ENCODE peak calls at places on chromosomes 3 and 15, in ten cellular contexts. D is heart left ventricle, U is IMR-90, V is A549, B is body of pancreas, R is stomach, Q is K562, C is breast epithelium, K is suprapubic skin, M is spleen. E is an unnamed sample. For H3K4me1, the result is how much of the 10 kb centered on the place peaks cover.

GRCh38 chr15:29651476-29652072 is 170.7 kb downstream of the TJP1 start:
- DNase-seq in M (no peak), U (no peak), Q (no peak), D (no peak), C (no peak), V (no peak), R (no peak), B (no peak), K (no peak), E (no peak)

GRCh38 chr3:119145500-119146167 is at the start of gene TEX55:
- DNase-seq in D (peak), V (peak), B (no peak), R (no peak), K (peak), U (peak), Q (peak), M (no peak), C (no peak), E (no peak)

GRCh38 chr3:11226042-11226370 is 46.2 kb upstream of the ATG7 start:
- DNase-seq in Q (no peak), U (no peak), V (no peak), R (peak), D (no peak), K (no peak), C (no peak), M (no peak), B (no peak), E (no peak)

GRCh38 chr3:132749786-132750185 is 27.6 kb upstream of the NPHP3 start:
- DNase-seq in V (no peak), U (peak), B (no peak), K (no peak), M (no peak), R (no peak), C (no peak), Q (no peak), D (no peak), E (no peak)

GRCh38 chr3:169297214-169297613 is 366.3 kb downstream of the MECOM start:
- DNase-seq in M (no peak), B (no peak), D (no peak), U (no peak), Q (no peak), C (no peak), V (no peak), K (no peak), R (no peak), E (no peak)

GRCh38 chr3:140599009-140599408 is 78.9 kb upstream of the TRIM42 start:
- DNase-seq in Q (no peak), M (no peak), R (no peak), V (no peak), C (no peak), D (no peak), U (no peak), K (no peak), B (no peak), E (no peak)

GRCh38 chr15:100784493-100785180 is 95.0 kb upstream of the ALDH1A3 start:
- DNase-seq in M (no peak), V (no peak), B (no peak), D (peak), U (no peak), Q (no peak), R (peak), C (peak), K (peak), E (no peak)

GRCh38 chr3:138509586-138509985 is 75.2 kb downstream of the ESYT3 start:
- DNase-seq in M (no peak), K (no peak), B (no peak), U (peak), D (no peak), R (no peak), Q (no peak), C (no peak), V (no peak), E (no peak)

GRCh38 chr3:113783463-113783862 is 36.6 kb downstream of the ATP6V1A start:
- DNase-seq in U (peak), M (no peak), C (no peak), B (no peak), R (no peak), D (no peak), Q (peak), K (no peak), V (peak), E (no peak)

GRCh38 chr3:44128057-44128775 is 113.5 kb upstream of the TOPAZ1 start:
- DNase-seq in D (no peak), R (no peak), U (no peak), K (no peak), C (peak), V (no peak), B (no peak), M (no peak), Q (no peak), E (no peak)

GRCh38 chr15:49247556-49248102 is 77.6 kb downstream of the GALK2 start:
- DNase-seq in B (no peak), U (peak), D (no peak), R (no peak), Q (no peak), V (no peak), C (no peak), M (no peak), K (no peak), E (no peak)

GRCh38 chr3:49343163-49343562 is 3.3 kb upstream of the USP4 start:
- DNase-seq in B (no peak), M (no peak), V (no peak), C (no peak), D (no peak), U (no peak), R (no peak), Q (no peak), K (no peak), E (no peak)

GRCh38 chr3:175457301-175457700 is 598.2 kb downstream of the NAALADL2 start:
- DNase-seq in D (no peak), M (no peak), Q (no peak), R (no peak), B (no peak), U (no peak), K (no peak), C (no peak), V (no peak), E (no peak)

GRCh38 chr3:48398701-48399386 is 26.8 kb downstream of the FBXW12 start:
- DNase-seq in V (no peak), C (no peak), K (no peak), D (no peak), B (peak), Q (peak), U (no peak), R (no peak), M (peak), E (no peak)

GRCh38 chr3:151630938-151631417 is 102.7 kb upstream of the AADACL2 start:
- DNase-seq in M (no peak), Q (peak), D (no peak), B (no peak), C (no peak), V (no peak), R (no peak), K (no peak), U (peak), E (no peak)

GRCh38 chr3:133805702-133806475 is at the start of gene SRPRB:
- DNase-seq in V (peak), C (peak), B (peak), Q (peak), K (peak), R (peak), D (peak), U (peak), M (peak), E (peak)

GRCh38 chr15:51267714-51268105 is 70.7 kb downstream of the CYP19A1 start:
- DNase-seq in V (no peak), C (no peak), D (no peak), Q (no peak), R (no peak), M (no peak), B (peak), K (no peak), U (no peak), E (no peak)

GRCh38 chr15:51536965-51537574 is 85.5 kb downstream of the DMXL2 start:
- DNase-seq in B (no peak), Q (peak), M (no peak), R (no peak), D (no peak), U (peak), V (peak), K (no peak), C (no peak), E (no peak)

GRCh38 chr3:184223946-184224345 is 5.4 kb upstream of the VWA5B2 start:
- DNase-seq in U (no peak), K (no peak), B (no peak), C (no peak), M (no peak), V (no peak), D (no peak), R (no peak), Q (no peak), E (no peak)

GRCh38 chr3:129992781-129993180 is 18.3 kb downstream of the TRH start:
- DNase-seq in U (no peak), Q (peak), K (no peak), M (no peak), C (no peak), R (no peak), B (no peak), D (no peak), V (peak), E (no peak)

GRCh38 chr3:27426926-27427325 is 57.3 kb downstream of the SLC4A7 start:
- DNase-seq in D (no peak), Q (no peak), U (no peak), R (no peak), K (no peak), C (no peak), B (no peak), V (no peak), M (no peak), E (no peak)

GRCh38 chr15:100531823-100532222 is 3.1 kb upstream of the CERS3 start:
- DNase-seq in D (no peak), U (no peak), R (no peak), V (no peak), B (no peak), C (no peak), Q (no peak), K (no peak), M (no peak), E (no peak)

GRCh38 chr3:181860243-181860642 is 148.5 kb downstream of the SOX2 start:
- DNase-seq in Q (no peak), U (no peak), R (no peak), B (no peak), V (no peak), C (no peak), K (no peak), M (no peak), D (no peak), E (no peak)

GRCh38 chr15:87609474-87609873 is 647.1 kb downstream of the NTRK3 start:
- DNase-seq in D (peak), B (no peak), M (no peak), K (no peak), Q (peak), U (peak), V (peak), C (no peak), R (no peak), E (no peak)

GRCh38 chr3:12197475-12197874 is 38.8 kb upstream of the TIMP4 start:
- DNase-seq in C (no peak), U (no peak), V (no peak), D (no peak), M (no peak), R (no peak), K (no peak), Q (no peak), B (no peak), E (no peak)

GRCh38 chr3:169232863-169233262 is 430.6 kb downstream of the MECOM start:
- DNase-seq in Q (peak), R (no peak), M (no peak), B (no peak), V (no peak), K (no peak), U (peak), C (no peak), D (no peak), E (no peak)

GRCh38 chr3:177992993-177993969 is 543.0 kb upstream of the KCNMB2 start:
- DNase-seq in R (no peak), B (no peak), U (no peak), Q (no peak), D (no peak), V (no peak), M (no peak), C (no peak), K (no peak), E (no peak)

GRCh38 chr3:125960456-125961288 is 8.3 kb upstream of the ROPN1B start:
- DNase-seq in R (no peak), U (no peak), M (no peak), D (no peak), B (no peak), C (no peak), V (no peak), K (no peak), Q (no peak), E (no peak)

GRCh38 chr3:147396709-147397046 is 9.7 kb downstream of the ZIC4 start:
- DNase-seq in V (no peak), B (no peak), M (no peak), R (no peak), D (no peak), U (no peak), Q (no peak), C (no peak), K (no peak), E (no peak)

GRCh38 chr3:135869439-135870105 is 96.0 kb upstream of the PPP2R3A start:
- DNase-seq in U (peak), D (no peak), V (no peak), K (no peak), M (no peak), C (no peak), B (no peak), R (no peak), Q (no peak), E (no peak)

GRCh38 chr15:98217356-98217755 is 256.9 kb downstream of the ARRDC4 start:
- DNase-seq in U (no peak), R (no peak), M (no peak), V (no peak), K (no peak), B (no peak), D (no peak), Q (no peak), C (no peak), E (no peak)

GRCh38 chr3:105791134-105791533 is 77.7 kb downstream of the CBLB start:
- DNase-seq in U (peak), D (no peak), C (no peak), V (no peak), Q (no peak), M (no peak), R (no peak), K (no peak), B (no peak), E (peak)

GRCh38 chr3:105786241-105786640 is 82.6 kb downstream of the CBLB start:
- DNase-seq in B (no peak), M (no peak), D (no peak), K (no peak), Q (no peak), U (no peak), R (no peak), C (no peak), V (no peak), E (no peak)

GRCh38 chr3:105786988-105787387 is 81.8 kb downstream of the CBLB start:
- DNase-seq in V (no peak), K (no peak), Q (no peak), C (no peak), M (no peak), U (no peak), R (no peak), B (no peak), D (no peak), E (no peak)

GRCh38 chr3:105790534-105790933 is 78.3 kb downstream of the CBLB start:
- DNase-seq in V (no peak), Q (no peak), D (no peak), U (no peak), B (no peak), C (no peak), R (no peak), K (no peak), M (peak), E (no peak)

GRCh38 chr3:105788548-105789036 is 80.2 kb downstream of the CBLB start:
- DNase-seq in M (no peak), U (no peak), B (no peak), V (no peak), D (no peak), C (no peak), Q (no peak), R (no peak), K (no peak), E (no peak)
- H3K4me1 ChIP-seq in M (under half), U (under half), B (under half), V (under half), D (under half), C (under half), Q (under half), R (under half), K (under half), E (under half)

GRCh38 chr3:75171632-75172230 is 492.4 kb upstream of the FRG2C start:
- DNase-seq in V (peak), Q (peak), M (no peak), B (no peak), K (no peak), R (no peak), D (no peak), C (no peak), U (peak), E (no peak)
- TF ChIP-seq CTCF in V (peak), Q (no peak), M (no peak), B (peak), K (no peak), R (no peak), D (no peak), C (no peak), U (peak), E (no peak)

GRCh38 chr3:52047295-52047960 is 8.9 kb downstream of the DUSP7 start:
- DNase-seq in D (no peak), U (no peak), K (no peak), M (no peak), V (no peak), Q (no peak), R (peak), C (no peak), B (no peak), E (no peak)
- TF ChIP-seq POLR2A in D (no peak), U (no peak), K (no peak), M (no peak), V (no peak), Q (no peak), R (no peak), C (no peak), B (no peak), E (no peak)

GRCh38 chr3:71051893-71052687 is 531.4 kb downstream of the FOXP1 start:
- DNase-seq in C (no peak), Q (no peak), U (peak), K (no peak), B (no peak), D (no peak), R (no peak), M (no peak), V (no peak), E (no peak)
- H3K4me1 ChIP-seq in C (under half), Q (under half), U (under half), K (half or more), B (under half), D (half or more), R (half or more), M (half or more), V (half or more), E (half or more)

GRCh38 chr3:194296448-194296831 is 54.7 kb downstream of the CPN2 start:
- DNase-seq in B (peak), R (no peak), U (peak), M (no peak), V (peak), Q (no peak), K (no peak), C (peak), D (no peak), E (no peak)

GRCh38 chr3:194294888-194295214 is 56.3 kb downstream of the CPN2 start:
- DNase-seq in U (no peak), B (no peak), Q (no peak), D (no peak), R (no peak), M (no peak), C (no peak), V (no peak), K (no peak), E (no peak)

GRCh38 chr3:194294199-194294887 is 56.8 kb downstream of the CPN2 start:
- DNase-seq in R (no peak), M (peak), B (no peak), V (no peak), K (no peak), U (no peak), Q (no peak), D (no peak), C (no peak), E (no peak)

GRCh38 chr3:194298331-194299227 is 52.5 kb downstream of the CPN2 start:
- DNase-seq in Q (peak), B (no peak), C (no peak), M (peak), V (no peak), R (no peak), D (no peak), U (no peak), K (no peak), E (no peak)

DNA sequence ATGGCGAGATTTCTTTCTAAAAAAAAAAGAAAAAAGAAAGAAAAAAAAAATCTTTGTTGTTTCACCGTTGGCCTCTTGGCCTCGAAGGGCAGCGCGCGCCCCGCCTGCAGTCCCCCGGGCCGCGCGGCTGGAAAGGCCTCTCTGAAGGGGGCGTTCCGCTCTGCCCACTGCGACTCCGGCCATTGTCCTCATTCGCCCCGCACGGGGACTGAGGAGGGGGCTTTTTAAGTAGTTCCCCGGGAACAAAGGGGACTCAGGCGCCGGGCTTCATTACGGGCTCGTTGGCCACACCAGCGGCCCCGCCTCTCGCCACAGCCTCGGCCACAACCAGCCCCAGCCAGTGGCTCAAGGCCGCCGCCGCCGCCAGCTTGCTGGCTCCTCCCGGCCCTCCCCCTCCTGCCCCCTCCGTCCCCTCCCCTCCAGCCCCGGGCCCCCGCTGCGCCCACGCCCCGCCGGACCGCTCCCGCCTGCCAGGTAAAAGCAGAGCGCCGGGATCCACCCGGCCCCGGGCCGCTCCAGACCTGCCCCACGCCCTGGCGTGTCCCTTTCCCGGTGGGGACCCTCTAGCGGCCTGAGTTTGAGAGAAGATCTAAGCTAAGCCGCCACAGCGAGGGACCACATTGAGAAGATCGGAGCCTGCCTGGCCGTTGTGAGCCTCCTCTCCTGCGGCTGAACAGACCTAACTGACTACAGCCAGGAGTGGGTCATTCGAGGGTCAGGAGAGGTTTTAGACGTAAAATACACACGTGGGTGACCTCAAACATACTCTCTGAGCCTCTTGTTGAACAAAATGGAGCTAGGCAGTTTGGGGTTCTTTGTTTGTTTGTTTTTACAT is 54.1 kb downstream of the CPN2 start:
- DNase-seq in B (peak), D (no peak), U (no peak), K (no peak), C (no peak), M (peak), V (no peak), Q (no peak), R (no peak), E (no peak)
- TF ChIP-seq CTCF in B (no peak), D (no peak), U (no peak), K (no peak), C (no peak), M (no peak), V (no peak), Q (no peak), R (no peak), E (no peak)

GRCh38 chr3:126963261-126964190 is 19.4 kb upstream of the PLXNA1 start:
- DNase-seq in K (no peak), U (no peak), V (no peak), B (no peak), Q (no peak), D (no peak), C (no peak), M (peak), R (no peak), E (peak)

GRCh38 chr3:126967386-126967785 is 15.5 kb upstream of the PLXNA1 start:
- DNase-seq in V (no peak), K (no peak), B (no peak), U (no peak), R (no peak), Q (no peak), D (no peak), C (no peak), M (no peak), E (no peak)

GRCh38 chr3:126964950-126965349 is 18.0 kb upstream of the PLXNA1 start:
- DNase-seq in V (no peak), U (no peak), B (no peak), Q (no peak), M (peak), C (no peak), D (no peak), R (no peak), K (no peak), E (no peak)

GRCh38 chr3:126964261-126964660 is 18.7 kb upstream of the PLXNA1 start:
- DNase-seq in C (no peak), K (no peak), V (no peak), Q (no peak), U (no peak), D (no peak), M (peak), B (no peak), R (no peak), E (no peak)

DNA sequence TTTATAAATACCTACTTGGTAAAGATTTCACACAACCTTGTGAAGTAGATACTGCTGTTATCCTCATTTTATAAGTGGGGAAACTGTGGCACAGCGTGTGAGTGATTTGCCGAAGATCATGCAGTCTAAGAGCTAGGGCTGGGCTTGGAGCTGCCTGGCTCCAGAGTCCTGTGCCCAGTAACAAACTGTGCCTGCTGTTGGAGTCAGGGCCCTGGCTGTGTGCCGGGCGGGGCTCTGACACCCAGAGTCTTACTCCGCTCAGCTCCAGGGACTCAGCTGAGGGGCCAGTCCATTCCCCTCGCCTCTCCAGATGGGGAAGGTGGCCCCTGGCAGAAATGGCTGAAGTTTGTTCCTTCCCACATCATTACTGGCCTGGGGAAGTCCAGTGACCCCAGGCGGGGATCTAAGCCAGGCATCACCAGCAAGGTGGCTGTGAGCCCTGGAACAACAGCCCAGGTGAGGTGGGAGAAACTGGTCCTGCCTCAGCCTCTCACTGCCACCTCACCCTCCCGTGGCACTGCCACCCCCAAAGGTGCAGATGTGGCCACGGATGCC is 17.3 kb upstream of the PLXNA1 start:
- DNase-seq in Q (no peak), K (no peak), U (no peak), R (no peak), M (peak), B (no peak), D (no peak), V (no peak), C (no peak), E (no peak)
- TF ChIP-seq POLR2A in Q (no peak), K (no peak), U (no peak), R (no peak), M (no peak), B (no peak), D (no peak), V (no peak), C (no peak), E (no peak)

GRCh38 chr3:101781166-101781565 is 2.2 kb downstream of the NXPE3 start:
- DNase-seq in Q (no peak), R (no peak), B (no peak), D (no peak), U (no peak), V (peak), M (no peak), C (no peak), K (no peak), E (no peak)
- H3K4me1 ChIP-seq in Q (under half), R (under half), B (under half), D (under half), U (under half), V (under half), M (half or more), C (under half), K (under half), E (under half)